ENCODE peak calls at places on chromosomes 7 and 10, in four cellular contexts. One of them, this sample, is unnamed.

GRCh38 chr10:69955211-69955805 is 97.3 kb upstream of the MACROH2A2 start:
- DNase-seq in IMR-90: no peak
- DNase-seq in OCI-LY7: no peak
- DNase-seq in right lobe of liver: peak; percentile 31
- DNase-seq in this sample: no peak

GRCh38 chr10:58178811-58179210 is 88.9 kb downstream of the IPMK start:
- DNase-seq in IMR-90: peak; percentile 21
- DNase-seq in OCI-LY7: no peak
- DNase-seq in right lobe of liver: no peak
- DNase-seq in this sample: no peak

GRCh38 chr10:17188644-17189172 is 12.8 kb downstream of the TRDMT1 start:
- DNase-seq in IMR-90: no peak
- DNase-seq in OCI-LY7: no peak
- DNase-seq in right lobe of liver: no peak
- DNase-seq in this sample: no peak

GRCh38 chr7:110253083-110253482 is 837.8 kb upstream of the LRRN3 start:
- DNase-seq in IMR-90: peak; percentile 18
- DNase-seq in OCI-LY7: no peak
- DNase-seq in right lobe of liver: no peak
- DNase-seq in this sample: no peak

GRCh38 chr10:132431537-132432175 is 34.7 kb downstream of the PWWP2B start:
- DNase-seq in IMR-90: no peak
- DNase-seq in OCI-LY7: no peak
- DNase-seq in right lobe of liver: no peak
- DNase-seq in this sample: no peak

GRCh38 chr7:79287976-79288375 is 165.5 kb downstream of the MAGI2 start:
- DNase-seq in IMR-90: peak; percentile 73
- DNase-seq in OCI-LY7: no peak
- DNase-seq in right lobe of liver: no peak
- DNase-seq in this sample: no peak

GRCh38 chr7:28954936-28955335 is 3.2 kb downstream of the TRIL start:
- DNase-seq in IMR-90: no peak
- DNase-seq in OCI-LY7: no peak
- DNase-seq in right lobe of liver: no peak
- DNase-seq in this sample: no peak

GRCh38 chr7:132142006-132142405 is 434.3 kb downstream of the PLXNA4 start:
- DNase-seq in IMR-90: no peak
- DNase-seq in OCI-LY7: no peak
- DNase-seq in right lobe of liver: no peak
- DNase-seq in this sample: no peak

GRCh38 chr7:47404005-47404404 is 177.9 kb downstream of the TNS3 start:
- DNase-seq in IMR-90: peak; percentile 53
- DNase-seq in OCI-LY7: no peak
- DNase-seq in right lobe of liver: peak; percentile 14
- DNase-seq in this sample: no peak

GRCh38 chr10:28425431-28425830 is 107.5 kb upstream of the WAC start:
- DNase-seq in IMR-90: no peak
- DNase-seq in OCI-LY7: no peak
- DNase-seq in right lobe of liver: no peak
- DNase-seq in this sample: no peak

GRCh38 chr10:72076756-72077155 is 11.6 kb downstream of the SPOCK2 start:
- DNase-seq in IMR-90: no peak
- DNase-seq in OCI-LY7: no peak
- DNase-seq in right lobe of liver: no peak
- DNase-seq in this sample: no peak

GRCh38 chr10:1425886-1426285 is 311.4 kb downstream of the ADARB2 start:
- DNase-seq in IMR-90: no peak
- DNase-seq in OCI-LY7: peak; percentile 27
- DNase-seq in right lobe of liver: no peak
- DNase-seq in this sample: no peak

DNA sequence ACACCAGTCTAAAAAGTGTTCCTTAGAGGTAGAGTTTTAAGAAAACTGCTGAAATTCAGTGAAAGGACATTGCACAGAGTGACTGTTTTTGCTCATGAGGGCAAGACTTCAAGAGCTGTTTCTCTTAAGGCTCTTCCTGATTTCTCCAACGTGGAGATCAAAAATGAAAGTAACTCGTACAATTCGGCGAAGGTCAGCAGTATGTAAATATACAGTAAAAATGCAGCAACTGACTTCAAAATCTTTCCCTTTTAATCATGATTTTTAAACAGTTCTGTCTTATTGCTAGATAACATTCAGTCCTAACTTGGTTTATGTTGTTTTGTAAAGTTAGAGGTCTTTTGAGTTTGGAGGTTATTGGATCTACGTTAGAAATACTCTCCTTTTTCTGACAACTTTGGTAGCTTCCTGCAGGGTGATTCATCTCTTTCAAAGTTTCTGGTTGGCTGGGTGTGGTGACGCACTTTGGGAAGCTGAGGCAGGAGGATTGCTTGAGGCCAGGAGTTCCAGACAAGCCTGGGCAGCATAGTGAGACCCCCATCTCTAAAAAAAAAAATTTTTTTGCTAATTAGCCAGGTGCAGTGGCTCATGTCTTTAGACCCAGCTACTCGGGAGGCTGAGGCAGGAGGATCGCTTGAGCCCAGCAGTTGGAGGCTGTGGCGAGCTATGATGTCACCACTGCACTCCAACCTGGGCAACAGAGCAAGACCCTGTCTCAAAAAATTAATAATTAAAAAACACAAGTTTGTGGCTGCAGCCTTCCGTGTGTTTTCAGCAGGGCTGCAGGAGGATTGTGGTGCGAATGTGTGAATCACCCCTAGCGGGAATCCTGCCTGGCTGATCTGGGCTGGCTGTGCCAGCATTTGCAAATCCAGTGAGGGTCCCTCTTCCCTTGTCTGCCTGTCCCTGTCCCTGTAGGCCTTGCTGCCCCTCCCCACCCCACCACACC is 29.2 kb upstream of the AP5Z1 start:
- DNase-seq in IMR-90: peak; percentile 83
- DNase-seq in OCI-LY7: peak; percentile 19
- DNase-seq in right lobe of liver: no peak
- DNase-seq in this sample: no peak
- H3K4me1 ChIP-seq in IMR-90: peaks cover 10% of the 10 kb centered on the region
- H3K4me1 ChIP-seq in OCI-LY7: peaks cover 27% of the 10 kb centered on the region
- H3K4me1 ChIP-seq in right lobe of liver: peaks cover 23% of the 10 kb centered on the region
- H3K4me1 ChIP-seq in this sample: peaks cover 47% of the 10 kb centered on the region

GRCh38 chr10:107656932-107657331 is 492.4 kb upstream of the SORCS1 start:
- DNase-seq in IMR-90: no peak
- DNase-seq in OCI-LY7: no peak
- DNase-seq in right lobe of liver: no peak
- DNase-seq in this sample: no peak

GRCh38 chr10:107650939-107651338 is 486.4 kb upstream of the SORCS1 start:
- DNase-seq in IMR-90: no peak
- DNase-seq in OCI-LY7: no peak
- DNase-seq in right lobe of liver: no peak
- DNase-seq in this sample: no peak

GRCh38 chr10:107649249-107649648 is 484.7 kb upstream of the SORCS1 start:
- DNase-seq in IMR-90: no peak
- DNase-seq in OCI-LY7: no peak
- DNase-seq in right lobe of liver: no peak
- DNase-seq in this sample: no peak

GRCh38 chr10:107653832-107654287 is 489.4 kb upstream of the SORCS1 start:
- DNase-seq in IMR-90: peak; percentile 5
- DNase-seq in OCI-LY7: no peak
- DNase-seq in right lobe of liver: no peak
- DNase-seq in this sample: no peak
- H3K4me3 ChIP-seq in IMR-90: peak overlapping the region; percentile 4
- H3K4me3 ChIP-seq in OCI-LY7: no peak overlapping the region
- H3K4me3 ChIP-seq in right lobe of liver: peak overlapping the region; percentile 50
- H3K4me3 ChIP-seq in this sample: no peak overlapping the region

GRCh38 chr10:79443338-79444242 is 1.8 kb downstream of the ZCCHC24 start:
- DNase-seq in IMR-90: peak; percentile 51
- DNase-seq in OCI-LY7: no peak
- DNase-seq in right lobe of liver: peak; percentile 47
- DNase-seq in this sample: no peak

GRCh38 chr10:79445708-79446450 is 455 bp upstream of the ZCCHC24 start:
- DNase-seq in IMR-90: peak; percentile 99
- DNase-seq in OCI-LY7: peak; percentile 95
- DNase-seq in right lobe of liver: peak; percentile 100
- DNase-seq in this sample: peak; percentile 97

GRCh38 chr10:79446451-79447020 is 1.1 kb upstream of the ZCCHC24 start:
- DNase-seq in IMR-90: no peak
- DNase-seq in OCI-LY7: no peak
- DNase-seq in right lobe of liver: peak; percentile 90
- DNase-seq in this sample: peak; percentile 73

GRCh38 chr10:79444243-79445119 is 943 bp downstream of the ZCCHC24 start:
- DNase-seq in IMR-90: peak; percentile 68
- DNase-seq in OCI-LY7: peak; percentile 37
- DNase-seq in right lobe of liver: peak; percentile 91
- DNase-seq in this sample: peak; percentile 74

GRCh38 chr10:79445217-79445707 is at the start of gene ZCCHC24:
- DNase-seq in IMR-90: no peak
- DNase-seq in OCI-LY7: peak; percentile 67
- DNase-seq in right lobe of liver: no peak
- DNase-seq in this sample: no peak
- TF ChIP-seq CTCF in IMR-90: no peak
- TF ChIP-seq CTCF in OCI-LY7: no peak
- TF ChIP-seq CTCF in right lobe of liver: no peak
- TF ChIP-seq CTCF in this sample: no peak

GRCh38 chr7:157688439-157689268 is 351.9 kb downstream of the DNAJB6 start:
- DNase-seq in IMR-90: no peak
- DNase-seq in OCI-LY7: no peak
- DNase-seq in right lobe of liver: no peak
- DNase-seq in this sample: no peak
- H3K4me1 ChIP-seq in IMR-90: no peaks in the 10 kb centered on the region
- H3K4me1 ChIP-seq in OCI-LY7: no peaks in the 10 kb centered on the region
- H3K4me1 ChIP-seq in right lobe of liver: no peaks in the 10 kb centered on the region
- H3K4me1 ChIP-seq in this sample: peaks cover 33% of the 10 kb centered on the region

GRCh38 chr7:39446546-39446945 is 119.7 kb upstream of the YAE1 start:
- DNase-seq in IMR-90: no peak
- DNase-seq in OCI-LY7: no peak
- DNase-seq in right lobe of liver: no peak
- DNase-seq in this sample: no peak
- H3K4me3 ChIP-seq in IMR-90: no peak overlapping the region
- H3K4me3 ChIP-seq in OCI-LY7: no peak overlapping the region
- H3K4me3 ChIP-seq in right lobe of liver: no peak overlapping the region
- H3K4me3 ChIP-seq in this sample: no peak overlapping the region

GRCh38 chr10:33116293-33116697 is 158.3 kb upstream of the ITGB1 start:
- DNase-seq in IMR-90: peak; percentile 83
- DNase-seq in OCI-LY7: peak; percentile 55
- DNase-seq in right lobe of liver: no peak
- DNase-seq in this sample: no peak
- TF ChIP-seq CTCF in IMR-90: peak; percentile 56
- TF ChIP-seq CTCF in OCI-LY7: peak; percentile 82
- TF ChIP-seq CTCF in right lobe of liver: peak; percentile 47
- TF ChIP-seq CTCF in this sample: no peak

DNA sequence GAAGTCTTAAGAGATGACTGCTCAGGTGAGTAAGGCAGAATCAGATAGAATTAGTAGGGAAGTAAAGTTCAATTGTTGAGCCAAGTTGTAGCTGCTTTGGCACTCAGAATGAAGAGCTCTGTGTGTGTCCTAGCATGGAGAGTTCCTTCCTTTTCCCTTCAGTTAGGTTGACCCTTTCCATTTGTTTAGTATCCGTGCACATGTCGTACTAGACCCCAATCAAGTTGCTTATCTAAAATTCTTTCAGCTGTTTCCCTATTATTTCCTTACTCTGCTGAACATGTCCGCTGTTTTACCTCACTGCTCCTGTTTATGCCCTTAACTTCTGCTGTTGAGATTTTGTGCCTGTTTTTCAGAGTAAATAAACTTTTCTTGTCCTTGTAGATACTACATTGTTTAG is 13.3 kb downstream of the ZNF655 start:
- DNase-seq in IMR-90: no peak
- DNase-seq in OCI-LY7: no peak
- DNase-seq in right lobe of liver: no peak
- DNase-seq in this sample: no peak
- H3K4me1 ChIP-seq in IMR-90: no peaks in the 10 kb centered on the region
- H3K4me1 ChIP-seq in OCI-LY7: no peaks in the 10 kb centered on the region
- H3K4me1 ChIP-seq in right lobe of liver: no peaks in the 10 kb centered on the region
- H3K4me1 ChIP-seq in this sample: no peaks in the 10 kb centered on the region

GRCh38 chr7:55111007-55111406 is 92.2 kb downstream of the EGFR start:
- DNase-seq in IMR-90: peak; percentile 80
- DNase-seq in OCI-LY7: no peak
- DNase-seq in right lobe of liver: no peak
- DNase-seq in this sample: no peak
- H3K4me3 ChIP-seq in IMR-90: no peak overlapping the region
- H3K4me3 ChIP-seq in OCI-LY7: no peak overlapping the region
- H3K4me3 ChIP-seq in right lobe of liver: no peak overlapping the region
- H3K4me3 ChIP-seq in this sample: no peak overlapping the region

GRCh38 chr10:119161680-119162079 is 3.8 kb downstream of the SFXN4 start:
- DNase-seq in IMR-90: peak; percentile 76
- DNase-seq in OCI-LY7: no peak
- DNase-seq in right lobe of liver: no peak
- DNase-seq in this sample: no peak
- TF ChIP-seq CTCF in IMR-90: peak; percentile 28
- TF ChIP-seq CTCF in OCI-LY7: no peak
- TF ChIP-seq CTCF in right lobe of liver: no peak
- TF ChIP-seq CTCF in this sample: no peak

GRCh38 chr10:109891105-109891504 is 32.2 kb downstream of the XPNPEP1 start:
- DNase-seq in IMR-90: peak; percentile 47
- DNase-seq in OCI-LY7: no peak
- DNase-seq in right lobe of liver: no peak
- DNase-seq in this sample: no peak
- H3K4me1 ChIP-seq in IMR-90: peaks cover 26% of the 10 kb centered on the region
- H3K4me1 ChIP-seq in OCI-LY7: no peaks in the 10 kb centered on the region
- H3K4me1 ChIP-seq in right lobe of liver: peaks cover 24% of the 10 kb centered on the region
- H3K4me1 ChIP-seq in this sample: peaks cover 15% of the 10 kb centered on the region